ENCODE peak calls at places on chromosomes 3 and 15, in eight cellular contexts. M is endothelial cell; P is brain microvascular endothelial cell; S is amygdala; T is activated T-helper 9 cell treated with anti-CD3 and anti-CD28 coated beads, Interleukin-2, amount 50 U/mL, for 16 hours; A is bronchial epithelial cell; V is HFFc6; X is H9. Y is an unnamed sample.

GRCh38 chr15:81080946-81081345 is 53.1 kb upstream of the CFAP161 start:
- DNase-seq in M (no peak), P (no peak), S (no peak), T (no peak), A (no peak), V (no peak), X (no peak), Y (no peak)

GRCh38 chr3:120854908-120855526 is 53.0 kb upstream of the STXBP5L start:
- DNase-seq in M (no peak), P (no peak), S (no peak), T (no peak), A (peak), V (peak), X (no peak), Y (no peak)

GRCh38 chr3:195187609-195188529 is 83.1 kb downstream of the XXYLT1 start:
- DNase-seq in M (no peak), P (no peak), S (no peak), T (no peak), A (peak), V (peak), X (no peak), Y (no peak)

GRCh38 chr3:16066975-16067374 is 107.5 kb upstream of the GALNT15 start:
- DNase-seq in M (no peak), P (peak), S (no peak), T (no peak), A (peak), V (peak), X (no peak), Y (no peak)

GRCh38 chr15:28094732-28095521 is 4.2 kb downstream of the OCA2 start:
- DNase-seq in M (peak), P (no peak), S (no peak), T (peak), A (no peak), V (no peak), X (peak), Y (peak)

GRCh38 chr15:68371160-68371559 is 60.8 kb downstream of the ITGA11 start:
- DNase-seq in M (no peak), P (no peak), S (no peak), T (no peak), A (no peak), V (no peak), X (no peak), Y (no peak)

GRCh38 chr3:151491525-151491924 is 30.7 kb upstream of the IGSF10 start:
- DNase-seq in M (no peak), P (no peak), S (no peak), T (no peak), A (no peak), V (no peak), X (no peak), Y (no peak)

GRCh38 chr3:126152931-126153694 is 27.3 kb downstream of the ALDH1L1 start:
- DNase-seq in M (no peak), P (no peak), S (no peak), T (no peak), A (no peak), V (no peak), X (peak), Y (no peak)

GRCh38 chr15:49045691-49046112 is 544 bp downstream of the SECISBP2L start:
- DNase-seq in M (peak), P (peak), S (no peak), T (peak), A (peak), V (peak), X (no peak), Y (no peak)

GRCh38 chr15:71125831-71126453 is 10.7 kb downstream of the THSD4 start:
- DNase-seq in M (peak), P (peak), S (no peak), T (no peak), A (no peak), V (no peak), X (peak), Y (peak)

GRCh38 chr3:119125742-119126507 is 20.0 kb upstream of the TEX55 start:
- DNase-seq in M (no peak), P (no peak), S (no peak), T (no peak), A (no peak), V (no peak), X (peak), Y (no peak)

GRCh38 chr15:79037848-79038247 is 52.7 kb downstream of the RASGRF1 start:
- DNase-seq in M (no peak), P (no peak), S (no peak), T (no peak), A (peak), V (no peak), X (no peak), Y (no peak)

GRCh38 chr3:44865272-44866005 is 3.7 kb downstream of the TMEM42 start:
- DNase-seq in M (no peak), P (no peak), S (no peak), T (no peak), A (no peak), V (no peak), X (no peak), Y (no peak)

GRCh38 chr3:58416191-58416590 is 17.4 kb downstream of the PDHB start:
- DNase-seq in M (no peak), P (no peak), S (no peak), T (no peak), A (peak), V (no peak), X (no peak), Y (peak)

GRCh38 chr3:5038243-5038642 is 59.0 kb downstream of the BHLHE40 start:
- DNase-seq in M (no peak), P (no peak), S (no peak), T (no peak), A (no peak), V (no peak), X (no peak), Y (no peak)

GRCh38 chr15:78073026-78073425 is 4.5 kb downstream of the TBC1D2B start:
- DNase-seq in M (no peak), P (no peak), S (no peak), T (no peak), A (no peak), V (no peak), X (no peak), Y (no peak)

GRCh38 chr3:177523072-177523675 is 325.9 kb upstream of the TBL1XR1 start:
- DNase-seq in M (no peak), P (no peak), S (no peak), T (no peak), A (peak), V (no peak), X (no peak), Y (no peak)

GRCh38 chr3:128498901-128499530 is 6.0 kb upstream of the GATA2 start:
- DNase-seq in M (no peak), P (no peak), S (no peak), T (no peak), A (no peak), V (no peak), X (peak), Y (no peak)

GRCh38 chr3:157876556-157876955 is 229.7 kb downstream of the SHOX2 start:
- DNase-seq in M (no peak), P (no peak), S (no peak), T (no peak), A (no peak), V (no peak), X (no peak), Y (no peak)

GRCh38 chr3:192935441-192935840 is 17.8 kb upstream of the MB21D2 start:
- DNase-seq in M (no peak), P (peak), S (no peak), T (no peak), A (peak), V (peak), X (no peak), Y (no peak)

GRCh38 chr3:98508582-98508981 is 11.1 kb downstream of the OR5K2 start:
- DNase-seq in M (no peak), P (no peak), S (no peak), T (no peak), A (no peak), V (no peak), X (no peak), Y (no peak)

Y was measured in Caco-2.